ENCODE peak calls at places on chromosome 7, in six cellular contexts. One of them, this sample, is unnamed.

GRCh38 chr7:13489386-13489785 is 500.1 kb downstream of the ETV1 start:
- DNase-seq in K562: no peak
- DNase-seq in GM12878: no peak
- DNase-seq in HepG2: no peak
- DNase-seq in H1: no peak
- DNase-seq in GM12891: no peak
- DNase-seq in this sample: no peak

GRCh38 chr7:106045139-106045538 is 67.0 kb downstream of the SYPL1 start:
- DNase-seq in K562: no peak
- DNase-seq in HepG2: no peak
- DNase-seq in GM12891: no peak
- DNase-seq in H1: no peak
- DNase-seq in GM12878: no peak
- DNase-seq in this sample: no peak

GRCh38 chr7:116672596-116673503 is 854 bp downstream of the MET start:
- DNase-seq in H1: no peak
- DNase-seq in GM12878: no peak
- DNase-seq in GM12891: no peak
- DNase-seq in K562: no peak
- DNase-seq in HepG2: peak; percentile 9
- DNase-seq in this sample: no peak

GRCh38 chr7:45682358-45682735 is 108.2 kb downstream of the ADCY1 start:
- DNase-seq in HepG2: no peak
- DNase-seq in H1: no peak
- DNase-seq in GM12891: no peak
- DNase-seq in K562: no peak
- DNase-seq in GM12878: no peak
- DNase-seq in this sample: no peak

GRCh38 chr7:6392712-6393666 is 54.8 kb downstream of the DAGLB start:
- DNase-seq in GM12878: peak; percentile 56
- DNase-seq in HepG2: no peak
- DNase-seq in GM12891: no peak
- DNase-seq in H1: no peak
- DNase-seq in K562: peak; percentile 75
- DNase-seq in this sample: no peak

GRCh38 chr7:20288036-20288435 is 42.7 kb upstream of the ITGB8 start:
- DNase-seq in HepG2: no peak
- DNase-seq in K562: no peak
- DNase-seq in H1: no peak
- DNase-seq in GM12891: no peak
- DNase-seq in GM12878: no peak
- DNase-seq in this sample: no peak

GRCh38 chr7:42096681-42097637 is 140.1 kb downstream of the GLI3 start:
- DNase-seq in GM12891: no peak
- DNase-seq in GM12878: no peak
- DNase-seq in H1: no peak
- DNase-seq in K562: no peak
- DNase-seq in HepG2: no peak
- DNase-seq in this sample: no peak

GRCh38 chr7:75734586-75735047 is 4.1 kb downstream of the HIP1 start:
- DNase-seq in GM12891: no peak
- DNase-seq in H1: no peak
- DNase-seq in GM12878: no peak
- DNase-seq in HepG2: peak; percentile 45
- DNase-seq in K562: peak; percentile 78
- DNase-seq in this sample: no peak

GRCh38 chr7:36775673-36776072 is 51.4 kb upstream of the AOAH start:
- DNase-seq in K562: no peak
- DNase-seq in H1: no peak
- DNase-seq in GM12878: no peak
- DNase-seq in GM12891: no peak
- DNase-seq in HepG2: no peak
- DNase-seq in this sample: no peak

GRCh38 chr7:100894860-100895700 is 608 bp downstream of the ACHE start:
- DNase-seq in GM12878: no peak
- DNase-seq in HepG2: no peak
- DNase-seq in K562: peak; percentile 68
- DNase-seq in GM12891: no peak
- DNase-seq in H1: peak; percentile 58
- DNase-seq in this sample: no peak

GRCh38 chr7:89003619-89003956 is 208.1 kb upstream of the TEX47 start:
- DNase-seq in K562: no peak
- DNase-seq in H1: no peak
- DNase-seq in GM12878: peak; percentile 20
- DNase-seq in GM12891: no peak
- DNase-seq in HepG2: no peak
- DNase-seq in this sample: no peak

GRCh38 chr7:139249179-139249822 is 18.3 kb downstream of the UBN2 start:
- DNase-seq in H1: no peak
- DNase-seq in HepG2: no peak
- DNase-seq in GM12878: no peak
- DNase-seq in GM12891: no peak
- DNase-seq in K562: no peak
- DNase-seq in this sample: no peak

GRCh38 chr7:128215281-128215680 is 25.8 kb upstream of the LEP start:
- DNase-seq in H1: no peak
- DNase-seq in GM12891: no peak
- DNase-seq in GM12878: no peak
- DNase-seq in K562: no peak
- DNase-seq in HepG2: no peak
- DNase-seq in this sample: no peak

GRCh38 chr7:40507166-40507565 is 372.4 kb downstream of the SUGCT start:
- DNase-seq in GM12878: no peak
- DNase-seq in H1: no peak
- DNase-seq in GM12891: no peak
- DNase-seq in HepG2: peak; percentile 9
- DNase-seq in K562: peak; percentile 9
- DNase-seq in this sample: no peak

GRCh38 chr7:117110480-117111315 is 157.4 kb downstream of the ST7 start:
- DNase-seq in K562: no peak
- DNase-seq in GM12878: peak; percentile 70
- DNase-seq in GM12891: peak; percentile 22
- DNase-seq in HepG2: no peak
- DNase-seq in H1: no peak
- DNase-seq in this sample: peak; percentile 23

GRCh38 chr7:12553421-12553820 is 17.1 kb upstream of the SCIN start:
- DNase-seq in GM12891: no peak
- DNase-seq in K562: no peak
- DNase-seq in GM12878: no peak
- DNase-seq in H1: no peak
- DNase-seq in HepG2: no peak
- DNase-seq in this sample: no peak

GRCh38 chr7:33650828-33651227 is 254.5 kb upstream of the BMPER start:
- DNase-seq in H1: no peak
- DNase-seq in GM12878: no peak
- DNase-seq in HepG2: no peak
- DNase-seq in K562: no peak
- DNase-seq in GM12891: no peak
- DNase-seq in this sample: no peak

GRCh38 chr7:78176186-78176585 is 377.6 kb downstream of the PHTF2 start:
- DNase-seq in K562: no peak
- DNase-seq in GM12878: no peak
- DNase-seq in GM12891: no peak
- DNase-seq in H1: no peak
- DNase-seq in HepG2: no peak
- DNase-seq in this sample: no peak

GRCh38 chr7:158245724-158246041 is 341.9 kb downstream of the PTPRN2 start:
- DNase-seq in GM12878: no peak
- DNase-seq in K562: no peak
- DNase-seq in HepG2: no peak
- DNase-seq in GM12891: no peak
- DNase-seq in H1: no peak
- DNase-seq in this sample: no peak

GRCh38 chr7:70093496-70093895 is 495.2 kb downstream of the AUTS2 start:
- DNase-seq in HepG2: no peak
- DNase-seq in H1: no peak
- DNase-seq in GM12891: no peak
- DNase-seq in GM12878: no peak
- DNase-seq in K562: no peak
- DNase-seq in this sample: no peak
- TF ChIP-seq TAF1 in HepG2: no peak
- TF ChIP-seq TAF1 in H1: no peak
- TF ChIP-seq TAF1 in GM12891: no peak
- TF ChIP-seq TAF1 in GM12878: no peak
- TF ChIP-seq TAF1 in K562: no peak
- TF ChIP-seq TAF1 in this sample: no peak

GRCh38 chr7:15686209-15686956 is at the start of gene MEOX2:
- DNase-seq in GM12878: no peak
- DNase-seq in K562: no peak
- DNase-seq in HepG2: no peak
- DNase-seq in H1: no peak
- DNase-seq in GM12891: no peak
- DNase-seq in this sample: no peak
- TF ChIP-seq POLR2A in GM12878: no peak
- TF ChIP-seq POLR2A in K562: no peak
- TF ChIP-seq POLR2A in HepG2: no peak
- TF ChIP-seq POLR2A in H1: no peak
- TF ChIP-seq POLR2A in GM12891: no peak
- TF ChIP-seq POLR2A in this sample: no peak

DNA sequence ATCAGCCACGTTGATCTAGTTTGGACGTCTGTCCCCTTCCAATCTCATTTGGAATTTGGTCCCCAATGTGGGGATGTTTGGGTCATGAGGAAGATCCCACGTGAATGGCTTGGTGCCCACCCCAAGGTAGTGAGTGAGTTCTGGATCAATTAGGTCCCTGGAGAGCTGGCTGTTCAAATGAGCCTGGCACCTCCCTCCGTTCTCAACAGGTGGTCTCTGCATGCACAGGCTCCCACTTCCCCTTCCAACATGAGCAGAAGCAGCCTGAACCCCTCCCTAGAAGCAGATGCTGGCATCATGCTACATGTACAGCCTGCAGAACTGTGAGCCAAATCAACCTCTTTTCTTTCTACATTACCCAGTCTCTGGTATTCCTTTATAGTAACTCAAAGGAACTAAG is 19.6 kb downstream of the RFC2 start:
- DNase-seq in HepG2: no peak
- DNase-seq in H1: no peak
- DNase-seq in GM12891: no peak
- DNase-seq in GM12878: no peak
- DNase-seq in K562: no peak
- DNase-seq in this sample: no peak
- TF ChIP-seq TAF1 in HepG2: no peak
- TF ChIP-seq TAF1 in H1: no peak
- TF ChIP-seq TAF1 in GM12891: no peak
- TF ChIP-seq TAF1 in GM12878: no peak
- TF ChIP-seq TAF1 in K562: no peak
- TF ChIP-seq TAF1 in this sample: no peak

GRCh38 chr7:50499092-50499491 is 48.9 kb upstream of the FIGNL1 start:
- DNase-seq in HepG2: no peak
- DNase-seq in K562: peak; percentile 3
- DNase-seq in GM12891: no peak
- DNase-seq in H1: no peak
- DNase-seq in GM12878: no peak
- DNase-seq in this sample: no peak

GRCh38 chr7:50495746-50496145 is 45.6 kb upstream of the FIGNL1 start:
- DNase-seq in K562: no peak
- DNase-seq in HepG2: no peak
- DNase-seq in GM12891: no peak
- DNase-seq in GM12878: no peak
- DNase-seq in H1: no peak
- DNase-seq in this sample: no peak

GRCh38 chr7:50496541-50496940 is 46.4 kb upstream of the FIGNL1 start:
- DNase-seq in GM12891: no peak
- DNase-seq in GM12878: no peak
- DNase-seq in H1: no peak
- DNase-seq in K562: no peak
- DNase-seq in HepG2: no peak
- DNase-seq in this sample: no peak

GRCh38 chr7:50497968-50498367 is 47.8 kb upstream of the FIGNL1 start:
- DNase-seq in K562: no peak
- DNase-seq in HepG2: no peak
- DNase-seq in GM12878: no peak
- DNase-seq in H1: no peak
- DNase-seq in GM12891: no peak
- DNase-seq in this sample: no peak

GRCh38 chr7:50497068-50497642 is 47.0 kb upstream of the FIGNL1 start:
- DNase-seq in H1: no peak
- DNase-seq in K562: peak; percentile 21
- DNase-seq in HepG2: no peak
- DNase-seq in GM12878: no peak
- DNase-seq in GM12891: no peak
- DNase-seq in this sample: no peak
- TF ChIP-seq POLR2A in H1: no peak
- TF ChIP-seq POLR2A in K562: no peak
- TF ChIP-seq POLR2A in HepG2: no peak
- TF ChIP-seq POLR2A in GM12878: no peak
- TF ChIP-seq POLR2A in GM12891: no peak
- TF ChIP-seq POLR2A in this sample: no peak

GRCh38 chr7:18407385-18407784 is 88.2 kb upstream of the HDAC9 start:
- DNase-seq in GM12878: no peak
- DNase-seq in H1: no peak
- DNase-seq in K562: no peak
- DNase-seq in GM12891: no peak
- DNase-seq in HepG2: no peak
- DNase-seq in this sample: no peak
- TF ChIP-seq TAF1 in GM12878: no peak
- TF ChIP-seq TAF1 in H1: no peak
- TF ChIP-seq TAF1 in K562: no peak
- TF ChIP-seq TAF1 in GM12891: no peak
- TF ChIP-seq TAF1 in HepG2: no peak
- TF ChIP-seq TAF1 in this sample: no peak

GRCh38 chr7:1159933-1160664 is at the start of gene ZFAND2A:
- DNase-seq in GM12891: peak; percentile 100
- DNase-seq in H1: peak; percentile 84
- DNase-seq in GM12878: peak; percentile 79
- DNase-seq in K562: peak; percentile 97
- DNase-seq in HepG2: peak; percentile 92
- DNase-seq in this sample: peak; percentile 100
- TF ChIP-seq POLR2A in GM12891: peak; percentile 72
- TF ChIP-seq POLR2A in H1: peak; percentile 94
- TF ChIP-seq POLR2A in GM12878: peak; percentile 93
- TF ChIP-seq POLR2A in K562: peak; percentile 87
- TF ChIP-seq POLR2A in HepG2: peak; percentile 75
- TF ChIP-seq POLR2A in this sample: peak; percentile 77

DNA sequence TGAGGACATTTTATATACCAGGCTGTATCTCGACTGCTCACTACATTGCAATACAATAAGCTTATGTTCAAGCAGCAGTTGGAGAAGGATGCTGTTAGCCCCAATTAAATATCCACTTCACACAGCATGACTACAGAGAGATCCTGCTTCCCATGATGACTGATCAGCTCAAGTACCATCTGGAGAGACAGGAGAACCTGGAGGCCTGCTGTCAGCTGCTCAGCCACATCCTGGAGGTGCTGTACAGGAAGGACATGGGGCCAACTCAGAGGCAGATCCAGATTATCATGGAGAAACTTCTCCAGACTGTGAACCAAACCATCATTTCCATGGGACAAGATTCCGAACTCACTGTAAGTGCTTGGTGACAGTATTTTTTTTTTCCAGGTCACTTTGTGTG is 22.5 kb downstream of the RNF133 start:
- DNase-seq in H1: no peak
- DNase-seq in GM12891: no peak
- DNase-seq in GM12878: no peak
- DNase-seq in K562: no peak
- DNase-seq in HepG2: no peak
- DNase-seq in this sample: no peak
- TF ChIP-seq TAF1 in H1: no peak
- TF ChIP-seq TAF1 in GM12891: no peak
- TF ChIP-seq TAF1 in GM12878: no peak
- TF ChIP-seq TAF1 in K562: no peak
- TF ChIP-seq TAF1 in HepG2: no peak
- TF ChIP-seq TAF1 in this sample: no peak

This sample was measured in GM12892.